ENCODE peak calls at places on chromosomes 16 and 17, in eight cellular contexts. T is HCT116, D is uterus, W is transverse colon, E is ovary, R is body of pancreas, P is A549, Y is lower leg skin. I is an unnamed sample.

GRCh38 chr17:29524692-29525091 is 42.1 kb downstream of the ABHD15 start:
- DNase-seq in T (no peak), D (no peak), W (no peak), E (no peak), R (no peak), P (no peak), Y (no peak), I (no peak)

GRCh38 chr17:44216173-44216572 is 3.3 kb downstream of the UBTF start:
- DNase-seq in T (no peak), D (no peak), W (peak), E (no peak), R (no peak), P (no peak), Y (no peak), I (no peak)

GRCh38 chr17:37488009-37488604 is 1.6 kb upstream of the DUSP14 start:
- DNase-seq in T (peak), D (no peak), W (no peak), E (no peak), R (no peak), P (peak), Y (no peak), I (no peak)

GRCh38 chr17:28812980-28813377 is 29.6 kb downstream of the FAM222B start:
- DNase-seq in T (no peak), D (no peak), W (no peak), E (no peak), R (no peak), P (no peak), Y (no peak), I (no peak)

GRCh38 chr16:31377210-31377903 is 15.8 kb upstream of the ITGAD start:
- DNase-seq in T (no peak), D (no peak), W (no peak), E (no peak), R (no peak), P (no peak), Y (no peak), I (no peak)

GRCh38 chr17:5784791-5785190 is 200.5 kb upstream of the NLRP1 start:
- DNase-seq in T (no peak), D (no peak), W (no peak), E (no peak), R (no peak), P (no peak), Y (no peak), I (no peak)

GRCh38 chr17:42306385-42306667 is 18.0 kb downstream of the STAT5A start:
- DNase-seq in T (no peak), D (no peak), W (no peak), E (no peak), R (no peak), P (no peak), Y (no peak), I (no peak)

GRCh38 chr16:70685938-70686375 is at the start of gene MTSS2:
- DNase-seq in T (peak), D (peak), W (peak), E (peak), R (peak), P (peak), Y (peak), I (peak)

GRCh38 chr16:72847187-72848044 is 200.5 kb downstream of the ZFHX3 start:
- DNase-seq in T (no peak), D (no peak), W (no peak), E (no peak), R (no peak), P (peak), Y (peak), I (no peak)

GRCh38 chr17:3683054-3683511 is 12.9 kb downstream of the P2RX5 start:
- DNase-seq in T (peak), D (no peak), W (peak), E (no peak), R (no peak), P (peak), Y (no peak), I (no peak)

GRCh38 chr16:46947900-46948547 is 25.4 kb downstream of the DNAJA2 start:
- DNase-seq in T (peak), D (no peak), W (no peak), E (no peak), R (no peak), P (peak), Y (peak), I (no peak)

GRCh38 chr16:22123146-22123545 is 30.8 kb downstream of the VWA3A start:
- DNase-seq in T (peak), D (no peak), W (no peak), E (no peak), R (no peak), P (peak), Y (no peak), I (no peak)

GRCh38 chr17:4690745-4691144 is 13.2 kb downstream of the PELP1 start:
- DNase-seq in T (no peak), D (no peak), W (no peak), E (no peak), R (no peak), P (no peak), Y (no peak), I (no peak)

GRCh38 chr16:47463771-47464624 is 2.9 kb downstream of the PHKB start:
- DNase-seq in T (no peak), D (no peak), W (no peak), E (no peak), R (no peak), P (no peak), Y (no peak), I (no peak)

GRCh38 chr17:33016920-33017319 is 25.3 kb downstream of the SPACA3 start:
- DNase-seq in T (no peak), D (no peak), W (no peak), E (no peak), R (no peak), P (no peak), Y (peak), I (no peak)

GRCh38 chr16:11087691-11088431 is 143.5 kb downstream of the CLEC16A start:
- DNase-seq in T (no peak), D (no peak), W (no peak), E (no peak), R (no peak), P (no peak), Y (no peak), I (no peak)

GRCh38 chr17:77424585-77425344 is 284.0 kb downstream of the SEC14L1 start:
- DNase-seq in T (no peak), D (peak), W (peak), E (peak), R (peak), P (peak), Y (peak), I (peak)
- TF ChIP-seq POLR2A in T (no peak), D (no peak), W (no peak), E (no peak), R (no peak), P (no peak), Y (no peak), I (no peak)

DNA sequence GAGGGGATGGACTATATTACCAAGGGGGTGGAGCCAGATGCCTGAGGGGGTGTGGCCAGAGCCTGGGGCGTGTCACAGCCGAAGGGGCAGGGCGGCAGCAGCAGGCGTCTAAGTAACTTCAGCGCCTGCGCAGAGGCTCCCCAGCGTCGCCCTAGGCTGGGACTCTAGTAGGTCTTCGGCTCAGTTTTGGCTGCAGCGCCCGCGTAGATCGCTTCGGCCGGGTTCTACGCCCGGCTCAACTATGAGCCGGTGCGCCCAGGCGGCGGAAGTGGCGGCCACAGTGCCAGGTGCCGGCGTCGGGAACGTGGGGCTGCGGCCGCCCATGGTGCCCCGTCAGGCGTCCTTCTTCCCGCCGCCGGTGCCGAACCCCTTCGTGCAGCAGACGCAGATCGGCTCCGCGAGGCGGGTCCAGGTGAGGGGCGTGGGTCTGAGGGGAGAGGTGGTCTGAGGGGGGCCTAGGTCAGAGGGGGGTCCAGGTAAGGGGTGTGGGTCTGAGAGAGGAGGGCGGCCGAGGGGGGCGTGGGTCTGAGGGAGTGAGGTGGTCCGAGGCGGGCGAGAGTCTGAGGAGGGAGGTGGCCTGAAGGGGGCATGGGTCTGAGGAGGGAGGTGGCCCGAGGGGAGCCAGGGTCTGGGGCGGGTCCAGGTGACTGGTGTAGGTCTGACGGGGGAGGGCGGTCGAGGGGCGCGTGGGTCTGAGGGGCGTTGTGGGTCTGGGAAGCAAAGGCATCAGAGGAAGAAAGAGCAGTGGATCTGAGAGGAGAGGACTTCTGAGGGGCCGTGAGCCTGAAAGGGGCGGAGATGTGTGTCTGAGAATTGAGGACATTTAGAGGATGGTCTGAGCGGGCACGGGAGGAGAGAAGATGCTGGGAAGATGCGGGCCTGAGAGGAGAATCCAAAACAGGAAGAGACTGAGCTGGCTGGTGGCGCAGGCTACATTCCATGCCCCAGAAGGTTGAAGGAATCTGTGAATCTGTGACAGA is at the start of gene LPCAT2:
- DNase-seq in T (peak), D (peak), W (peak), E (peak), R (peak), P (peak), Y (peak), I (peak)
- TF ChIP-seq POLR2A in T (peak), D (peak), W (peak), E (peak), R (peak), P (peak), Y (no peak), I (peak)

GRCh38 chr17:74206332-74206818 is 2.9 kb downstream of the RPL38 start:
- DNase-seq in T (no peak), D (no peak), W (no peak), E (no peak), R (no peak), P (no peak), Y (no peak), I (no peak)
- TF ChIP-seq POLR2A in T (no peak), D (no peak), W (no peak), E (no peak), R (no peak), P (no peak), Y (no peak), I (no peak)

GRCh38 chr17:82242977-82243647 is 14.3 kb downstream of the SLC16A3 start:
- DNase-seq in T (no peak), D (peak), W (peak), E (peak), R (peak), P (peak), Y (no peak), I (peak)
- TF ChIP-seq POLR2A in T (no peak), D (no peak), W (no peak), E (peak), R (no peak), P (no peak), Y (no peak), I (no peak)

GRCh38 chr16:14635394-14636145 is 2.8 kb downstream of the BFAR start:
- DNase-seq in T (no peak), D (no peak), W (no peak), E (no peak), R (no peak), P (no peak), Y (no peak), I (no peak)

GRCh38 chr16:14629612-14629918 is 495 bp downstream of the PARN start:
- DNase-seq in T (no peak), D (no peak), W (no peak), E (no peak), R (no peak), P (no peak), Y (no peak), I (no peak)

GRCh38 chr16:14634389-14634725 is 1.6 kb downstream of the BFAR start:
- DNase-seq in T (no peak), D (no peak), W (peak), E (no peak), R (no peak), P (no peak), Y (no peak), I (no peak)

GRCh38 chr16:14629919-14630619 is at the start of gene PARN:
- DNase-seq in T (peak), D (peak), W (peak), E (peak), R (peak), P (peak), Y (peak), I (peak)

GRCh38 chr16:14632693-14633569 is at the start of gene BFAR:
- DNase-seq in T (peak), D (peak), W (peak), E (peak), R (peak), P (peak), Y (peak), I (peak)
- TF ChIP-seq POLR2A in T (no peak), D (peak), W (peak), E (peak), R (peak), P (peak), Y (no peak), I (peak)